ENCODE peak calls at places on chromosome X, in ten cellular contexts. S is WTC11; H is left lung; V is amygdala; E is stimulated activated CD8-positive, alpha-beta memory T cell treated with anti-CD3 and anti-CD28 coated beads, Interleukin-7, amount 100 ng/mL, for 24 hours; A is AG09319; N is coronary artery; C is SIG-M5; O is stimulated activated CD4-positive, alpha-beta T cell treated with anti-CD3 and anti-CD28 coated beads, Interleukin-2, amount 100 ng/mL, for 48 hours; J is AG08396. R is an unnamed sample.

GRCh38 chrX:43707812-43708548 is 51.9 kb downstream of the MAOA start:
- DNase-seq in A (no peak), V (no peak), C (no peak), J (no peak), H (no peak), S (no peak), N (no peak), E (no peak), O (no peak), R (no peak)

GRCh38 chrX:54482839-54483593 is 13.0 kb downstream of the FGD1 start:
- DNase-seq in A (no peak), H (no peak), N (no peak), C (no peak), E (no peak), O (no peak), J (no peak), S (peak; percentile 31), V (no peak), R (no peak)

GRCh38 chrX:115889121-115889890 is 281.2 kb upstream of the AGTR2 start:
- DNase-seq in V (no peak), H (peak; percentile 19), J (no peak), N (no peak), A (no peak), S (no peak), E (no peak), O (no peak), C (no peak), R (no peak)

GRCh38 chrX:138745215-138745614 is 33.7 kb upstream of the FGF13 start:
- DNase-seq in V (no peak), N (no peak), J (peak; percentile 31), C (no peak), E (no peak), A (peak; percentile 20), H (no peak), O (peak; percentile 5), S (no peak), R (no peak)

GRCh38 chrX:101368800-101369199 is 17.2 kb downstream of the BTK start:
- DNase-seq in N (no peak), C (no peak), V (no peak), O (no peak), A (no peak), S (no peak), H (no peak), E (no peak), J (no peak), R (no peak)

GRCh38 chrX:72050011-72050410 is 81.7 kb downstream of the RTL5 start:
- DNase-seq in E (no peak), N (peak; percentile 26), O (no peak), C (no peak), J (no peak), H (no peak), A (no peak), S (no peak), V (no peak), R (peak; percentile 1)

GRCh38 chrX:19849433-19850190 is 37.8 kb downstream of the SH3KBP1 start:
- DNase-seq in V (no peak), A (no peak), O (no peak), N (no peak), C (no peak), H (no peak), S (no peak), J (no peak), E (no peak), R (no peak)

GRCh38 chrX:48573690-48574269 is 504 bp upstream of the RBM3 start:
- DNase-seq in O (no peak), H (peak; percentile 51), V (no peak), C (no peak), A (no peak), E (no peak), J (no peak), S (no peak), N (no peak), R (no peak)

GRCh38 chrX:11064851-11065600 is 46.1 kb upstream of the HCCS start:
- DNase-seq in H (no peak), O (no peak), V (no peak), E (no peak), C (no peak), A (peak; percentile 42), N (no peak), J (peak; percentile 43), S (no peak), R (no peak)

GRCh38 chrX:18574591-18574990 is 97.3 kb downstream of the RS1 start:
- DNase-seq in O (no peak), E (no peak), V (no peak), H (no peak), J (peak; percentile 38), C (no peak), S (no peak), N (no peak), A (peak; percentile 15), R (no peak)

GRCh38 chrX:154096140-154097002 is 1.1 kb downstream of the MECP2 start:
- DNase-seq in N (no peak), A (no peak), C (no peak), J (peak; percentile 27), E (no peak), S (no peak), V (no peak), H (no peak), O (no peak), R (no peak)

GRCh38 chrX:66635360-66635759 is 3.5 kb downstream of the EDA2R start:
- DNase-seq in S (no peak), C (no peak), V (no peak), H (no peak), O (no peak), E (no peak), A (no peak), N (no peak), J (no peak), R (no peak)

GRCh38 chrX:54288989-54289388 is 68.9 kb downstream of the WNK3 start:
- DNase-seq in N (no peak), O (no peak), V (no peak), C (no peak), E (no peak), A (no peak), H (no peak), S (no peak), J (no peak), R (no peak)

GRCh38 chrX:106415276-106415895 is 196.4 kb upstream of the RADX start:
- DNase-seq in N (no peak), E (no peak), J (peak; percentile 18), C (no peak), V (no peak), H (no peak), S (peak; percentile 10), O (no peak), A (no peak), R (no peak)

GRCh38 chrX:45986971-45987370 is 558.2 kb downstream of the ZNF674 start:
- DNase-seq in N (no peak), C (no peak), S (no peak), A (no peak), H (no peak), O (no peak), V (no peak), J (no peak), E (no peak), R (no peak)

GRCh38 chrX:8455600-8455999 is 9.0 kb upstream of the VCX3B start:
- DNase-seq in N (no peak), S (no peak), E (no peak), H (no peak), C (no peak), V (no peak), J (no peak), O (no peak), A (no peak), R (no peak)

GRCh38 chrX:18098704-18099103 is 122.0 kb downstream of the BEND2 start:
- DNase-seq in E (no peak), C (no peak), O (no peak), J (no peak), V (peak; percentile 0), S (peak; percentile 32), N (no peak), A (no peak), H (no peak), R (peak; percentile 48)

GRCh38 chrX:13169688-13170087 is 125.3 kb upstream of the FAM9C start:
- DNase-seq in J (no peak), S (no peak), E (no peak), N (no peak), A (no peak), O (no peak), H (no peak), C (no peak), V (no peak), R (no peak)

GRCh38 chrX:144768540-144768939 is 478.8 kb upstream of the SPANXN1 start:
- DNase-seq in J (no peak), H (no peak), S (no peak), A (no peak), O (no peak), N (no peak), V (no peak), E (no peak), C (no peak), R (no peak)

GRCh38 chrX:57900961-57901360 is 9.3 kb downstream of the ZXDA start:
- DNase-seq in V (no peak), S (no peak), N (no peak), J (no peak), E (no peak), A (no peak), H (no peak), C (no peak), O (no peak), R (no peak)

GRCh38 chrX:133923113-133923512 is 62.3 kb downstream of the GPC3 start:
- DNase-seq in S (no peak), H (no peak), C (no peak), V (no peak), N (no peak), J (no peak), E (no peak), A (no peak), O (no peak), R (no peak)

GRCh38 chrX:141469469-141469868 is 115.1 kb downstream of the SPANXA1 start:
- DNase-seq in H (no peak), S (no peak), E (no peak), J (no peak), O (no peak), N (no peak), A (no peak), V (no peak), C (no peak), R (no peak)

GRCh38 chrX:44542567-44543325 is at the start of gene FUNDC1:
- DNase-seq in H (peak; percentile 95), E (peak; percentile 71), A (peak; percentile 86), S (peak; percentile 96), V (peak; percentile 75), J (peak; percentile 92), N (peak; percentile 93), O (peak; percentile 82), C (peak; percentile 29), R (peak; percentile 92)

GRCh38 chrX:136659174-136659573 is 11.2 kb downstream of the CD40LG start:
- DNase-seq in S (no peak), C (no peak), J (no peak), N (no peak), V (no peak), A (no peak), O (no peak), H (no peak), E (no peak), R (no peak)

GRCh38 chrX:437636-438390 is 51.1 kb upstream of the PPP2R3B start:
- DNase-seq in O (no peak), J (no peak), E (no peak), A (no peak), V (no peak), C (no peak), H (no peak), S (no peak), N (no peak), R (no peak)

GRCh38 chrX:72526534-72527508 is 45.8 kb downstream of the HDAC8 start:
- DNase-seq in H (no peak), E (no peak), J (no peak), C (peak; percentile 64), N (no peak), V (no peak), S (no peak), A (no peak), O (no peak), R (no peak)

GRCh38 chrX:130725519-130725918 is 177.5 kb downstream of the ENOX2 start:
- DNase-seq in C (no peak), N (no peak), H (no peak), V (no peak), S (no peak), O (no peak), E (no peak), J (no peak), A (no peak), R (no peak)

GRCh38 chrX:34918856-34919255 is 23.7 kb upstream of the FAM47B start:
- DNase-seq in E (no peak), N (no peak), O (no peak), H (no peak), A (peak; percentile 16), S (peak; percentile 11), V (no peak), J (peak; percentile 28), C (no peak), R (no peak)